ENCODE peak calls at places on chromosomes 6 and 20, in ten cellular contexts. One of them, this sample, is unnamed. For H3K36me3 and H3K4me1, the result is how much of the 10 kb centered on the place peaks cover.

GRCh38 chr6:17167327-17167979 is 65.6 kb downstream of the STMND1 start:
- DNase-seq in upper lobe of left lung: no peak
- DNase-seq in left ventricle myocardium inferior: peak
- DNase-seq in ovary: no peak
- DNase-seq in CD8-positive, alpha-beta T cell: no peak
- DNase-seq in trophoblast cell: peak
- DNase-seq in endodermal cell: peak
- DNase-seq in HCT116: peak
- DNase-seq in spleen: no peak
- DNase-seq in heart left ventricle: peak
- DNase-seq in this sample: no peak

GRCh38 chr6:36336779-36337194 is at the start of gene BNIP5:
- DNase-seq in heart left ventricle: no peak
- DNase-seq in ovary: no peak
- DNase-seq in left ventricle myocardium inferior: no peak
- DNase-seq in endodermal cell: peak
- DNase-seq in spleen: no peak
- DNase-seq in upper lobe of left lung: no peak
- DNase-seq in trophoblast cell: no peak
- DNase-seq in CD8-positive, alpha-beta T cell: no peak
- DNase-seq in HCT116: no peak
- DNase-seq in this sample: no peak

GRCh38 chr6:8108031-8108660 is 5.8 kb upstream of the EEF1E1 start:
- DNase-seq in CD8-positive, alpha-beta T cell: no peak
- DNase-seq in upper lobe of left lung: no peak
- DNase-seq in HCT116: peak
- DNase-seq in heart left ventricle: no peak
- DNase-seq in ovary: no peak
- DNase-seq in trophoblast cell: no peak
- DNase-seq in spleen: no peak
- DNase-seq in endodermal cell: no peak
- DNase-seq in left ventricle myocardium inferior: no peak
- DNase-seq in this sample: no peak

GRCh38 chr6:160239929-160240690 is 18.5 kb downstream of the SLC22A2 start:
- DNase-seq in heart left ventricle: no peak
- DNase-seq in upper lobe of left lung: no peak
- DNase-seq in ovary: no peak
- DNase-seq in HCT116: no peak
- DNase-seq in CD8-positive, alpha-beta T cell: no peak
- DNase-seq in spleen: no peak
- DNase-seq in left ventricle myocardium inferior: no peak
- DNase-seq in endodermal cell: no peak
- DNase-seq in trophoblast cell: peak
- DNase-seq in this sample: no peak

GRCh38 chr6:141164042-141164748 is 968.5 kb upstream of the GJE1 start:
- DNase-seq in spleen: no peak
- DNase-seq in HCT116: no peak
- DNase-seq in CD8-positive, alpha-beta T cell: no peak
- DNase-seq in heart left ventricle: peak
- DNase-seq in upper lobe of left lung: no peak
- DNase-seq in endodermal cell: no peak
- DNase-seq in ovary: no peak
- DNase-seq in left ventricle myocardium inferior: no peak
- DNase-seq in trophoblast cell: peak
- DNase-seq in this sample: no peak

GRCh38 chr6:55643868-55644267 is 64.9 kb upstream of the HMGCLL1 start:
- DNase-seq in CD8-positive, alpha-beta T cell: no peak
- DNase-seq in upper lobe of left lung: no peak
- DNase-seq in endodermal cell: no peak
- DNase-seq in ovary: no peak
- DNase-seq in left ventricle myocardium inferior: no peak
- DNase-seq in HCT116: no peak
- DNase-seq in spleen: no peak
- DNase-seq in heart left ventricle: no peak
- DNase-seq in trophoblast cell: no peak
- DNase-seq in this sample: no peak

GRCh38 chr6:100096356-100096755 is 102.3 kb upstream of the MCHR2 start:
- DNase-seq in heart left ventricle: no peak
- DNase-seq in endodermal cell: no peak
- DNase-seq in CD8-positive, alpha-beta T cell: no peak
- DNase-seq in upper lobe of left lung: no peak
- DNase-seq in left ventricle myocardium inferior: no peak
- DNase-seq in spleen: no peak
- DNase-seq in trophoblast cell: peak
- DNase-seq in ovary: no peak
- DNase-seq in HCT116: no peak
- DNase-seq in this sample: no peak

GRCh38 chr6:53361549-53362031 is 12.8 kb upstream of the ELOVL5 start:
- DNase-seq in trophoblast cell: peak
- DNase-seq in endodermal cell: no peak
- DNase-seq in heart left ventricle: no peak
- DNase-seq in ovary: no peak
- DNase-seq in upper lobe of left lung: no peak
- DNase-seq in left ventricle myocardium inferior: no peak
- DNase-seq in HCT116: no peak
- DNase-seq in CD8-positive, alpha-beta T cell: peak
- DNase-seq in spleen: no peak
- DNase-seq in this sample: peak

GRCh38 chr6:166922937-166923336 is 33.4 kb downstream of the RNASET2 start:
- DNase-seq in trophoblast cell: no peak
- DNase-seq in HCT116: no peak
- DNase-seq in endodermal cell: no peak
- DNase-seq in upper lobe of left lung: no peak
- DNase-seq in left ventricle myocardium inferior: no peak
- DNase-seq in spleen: peak
- DNase-seq in ovary: no peak
- DNase-seq in CD8-positive, alpha-beta T cell: no peak
- DNase-seq in heart left ventricle: no peak
- DNase-seq in this sample: no peak

GRCh38 chr6:155247618-155248017 is 16.2 kb upstream of the CLDN20 start:
- DNase-seq in HCT116: no peak
- DNase-seq in heart left ventricle: no peak
- DNase-seq in CD8-positive, alpha-beta T cell: no peak
- DNase-seq in ovary: no peak
- DNase-seq in trophoblast cell: no peak
- DNase-seq in spleen: no peak
- DNase-seq in left ventricle myocardium inferior: no peak
- DNase-seq in upper lobe of left lung: no peak
- DNase-seq in endodermal cell: peak
- DNase-seq in this sample: no peak

GRCh38 chr6:75568965-75569364 is 32.7 kb upstream of the SENP6 start:
- DNase-seq in spleen: no peak
- DNase-seq in CD8-positive, alpha-beta T cell: no peak
- DNase-seq in upper lobe of left lung: no peak
- DNase-seq in HCT116: no peak
- DNase-seq in endodermal cell: no peak
- DNase-seq in ovary: no peak
- DNase-seq in trophoblast cell: no peak
- DNase-seq in heart left ventricle: no peak
- DNase-seq in left ventricle myocardium inferior: no peak
- DNase-seq in this sample: no peak

GRCh38 chr6:100455230-100456124 is 9.2 kb downstream of the SIM1 start:
- DNase-seq in endodermal cell: peak
- DNase-seq in CD8-positive, alpha-beta T cell: no peak
- DNase-seq in spleen: no peak
- DNase-seq in ovary: no peak
- DNase-seq in left ventricle myocardium inferior: no peak
- DNase-seq in HCT116: no peak
- DNase-seq in trophoblast cell: no peak
- DNase-seq in heart left ventricle: no peak
- DNase-seq in upper lobe of left lung: peak
- DNase-seq in this sample: no peak

DNA sequence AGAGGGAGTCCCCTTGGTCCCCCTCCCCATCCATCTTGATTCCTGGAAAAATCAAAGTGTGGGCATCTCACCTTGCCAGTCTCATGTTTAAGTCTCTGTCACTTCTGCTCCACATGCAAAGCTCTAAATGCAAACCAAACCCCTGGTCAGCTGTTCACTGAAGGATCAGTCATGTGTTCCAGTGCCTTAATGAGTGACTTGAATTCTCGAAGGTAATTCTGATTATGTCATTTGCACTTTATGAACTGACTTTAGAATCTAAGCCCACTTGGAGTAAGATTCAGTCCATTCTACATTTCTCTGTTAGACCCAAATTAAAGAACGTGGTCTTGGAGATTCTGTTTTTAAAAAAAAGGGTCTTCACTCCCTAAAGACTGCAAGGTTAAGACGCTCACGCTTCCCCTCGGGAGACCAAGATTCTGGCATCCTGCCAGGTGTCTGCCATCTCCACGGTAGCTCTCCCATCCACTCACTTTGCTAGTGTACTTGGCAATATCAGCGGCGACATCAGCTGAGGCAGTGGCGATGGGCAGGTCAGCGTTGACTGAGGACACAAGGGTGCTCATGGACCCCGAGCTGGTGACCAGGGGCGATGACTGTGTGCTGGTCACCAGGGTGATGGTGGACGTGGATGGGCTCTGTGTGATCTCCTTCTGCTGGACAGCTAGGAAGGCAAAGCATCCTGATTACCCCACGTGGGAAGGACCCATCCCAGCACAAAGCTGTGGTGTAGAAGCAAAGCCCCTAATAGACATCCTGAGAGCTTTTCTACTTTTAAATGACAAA is 120.5 kb downstream of the ZMYND8 start:
- DNase-seq in HCT116: no peak
- DNase-seq in ovary: no peak
- DNase-seq in heart left ventricle: no peak
- DNase-seq in trophoblast cell: no peak
- DNase-seq in CD8-positive, alpha-beta T cell: no peak
- DNase-seq in upper lobe of left lung: no peak
- DNase-seq in spleen: no peak
- DNase-seq in endodermal cell: no peak
- DNase-seq in left ventricle myocardium inferior: no peak
- DNase-seq in this sample: no peak
- H3K36me3 ChIP-seq in HCT116: under half
- H3K36me3 ChIP-seq in ovary: under half
- H3K36me3 ChIP-seq in heart left ventricle: half or more
- H3K36me3 ChIP-seq in trophoblast cell: under half
- H3K36me3 ChIP-seq in CD8-positive, alpha-beta T cell: under half
- H3K36me3 ChIP-seq in upper lobe of left lung: under half
- H3K36me3 ChIP-seq in spleen: half or more
- H3K36me3 ChIP-seq in endodermal cell: half or more
- H3K36me3 ChIP-seq in left ventricle myocardium inferior: half or more
- H3K36me3 ChIP-seq in this sample: half or more

GRCh38 chr6:136791296-136792065 is 796 bp downstream of the MAP3K5 start:
- DNase-seq in endodermal cell: peak
- DNase-seq in HCT116: no peak
- DNase-seq in heart left ventricle: peak
- DNase-seq in trophoblast cell: peak
- DNase-seq in left ventricle myocardium inferior: peak
- DNase-seq in upper lobe of left lung: peak
- DNase-seq in ovary: peak
- DNase-seq in CD8-positive, alpha-beta T cell: peak
- DNase-seq in spleen: peak
- DNase-seq in this sample: peak

GRCh38 chr6:136793348-136793747 is 1.1 kb upstream of the MAP3K5 start:
- DNase-seq in endodermal cell: no peak
- DNase-seq in left ventricle myocardium inferior: no peak
- DNase-seq in HCT116: no peak
- DNase-seq in ovary: no peak
- DNase-seq in heart left ventricle: no peak
- DNase-seq in CD8-positive, alpha-beta T cell: no peak
- DNase-seq in upper lobe of left lung: no peak
- DNase-seq in trophoblast cell: peak
- DNase-seq in spleen: no peak
- DNase-seq in this sample: peak

GRCh38 chr6:136790411-136791295 is 1.6 kb downstream of the MAP3K5 start:
- DNase-seq in spleen: no peak
- DNase-seq in endodermal cell: no peak
- DNase-seq in ovary: no peak
- DNase-seq in heart left ventricle: no peak
- DNase-seq in upper lobe of left lung: no peak
- DNase-seq in CD8-positive, alpha-beta T cell: no peak
- DNase-seq in left ventricle myocardium inferior: no peak
- DNase-seq in trophoblast cell: no peak
- DNase-seq in HCT116: no peak
- DNase-seq in this sample: no peak

GRCh38 chr6:136792945-136793289 is 640 bp upstream of the MAP3K5 start:
- DNase-seq in heart left ventricle: peak
- DNase-seq in ovary: peak
- DNase-seq in left ventricle myocardium inferior: peak
- DNase-seq in CD8-positive, alpha-beta T cell: peak
- DNase-seq in trophoblast cell: peak
- DNase-seq in HCT116: peak
- DNase-seq in upper lobe of left lung: peak
- DNase-seq in spleen: peak
- DNase-seq in endodermal cell: peak
- DNase-seq in this sample: peak

GRCh38 chr6:136792066-136792944 is at the start of gene MAP3K5:
- DNase-seq in ovary: peak
- DNase-seq in upper lobe of left lung: peak
- DNase-seq in spleen: peak
- DNase-seq in CD8-positive, alpha-beta T cell: peak
- DNase-seq in trophoblast cell: peak
- DNase-seq in heart left ventricle: peak
- DNase-seq in endodermal cell: peak
- DNase-seq in HCT116: peak
- DNase-seq in left ventricle myocardium inferior: peak
- DNase-seq in this sample: peak
- H3K4me1 ChIP-seq in ovary: under half
- H3K4me1 ChIP-seq in upper lobe of left lung: under half
- H3K4me1 ChIP-seq in spleen: half or more
- H3K4me1 ChIP-seq in CD8-positive, alpha-beta T cell: under half
- H3K4me1 ChIP-seq in trophoblast cell: under half
- H3K4me1 ChIP-seq in heart left ventricle: under half
- H3K4me1 ChIP-seq in endodermal cell: under half
- H3K4me1 ChIP-seq in HCT116: under half
- H3K4me1 ChIP-seq in left ventricle myocardium inferior: under half
- H3K4me1 ChIP-seq in this sample: under half

DNA sequence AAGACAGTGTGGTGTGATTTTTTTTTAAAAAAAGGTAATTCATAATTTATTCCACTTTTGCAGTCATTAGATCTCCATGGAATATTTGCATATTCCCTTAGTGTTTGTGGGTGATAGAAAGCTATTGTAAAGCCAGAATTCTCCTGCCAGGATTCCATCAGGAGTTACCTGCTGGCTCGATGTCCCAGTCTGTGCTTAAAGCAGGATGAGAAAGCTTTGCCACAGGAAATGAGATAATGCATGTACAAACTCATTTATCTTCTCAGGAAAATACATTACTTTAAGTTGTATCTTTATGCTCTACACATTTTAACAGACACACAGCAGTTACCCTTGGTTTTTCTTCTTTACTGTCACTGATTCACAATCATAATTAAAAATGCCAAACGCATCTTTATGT is 553.0 kb downstream of the CD109 start:
- DNase-seq in spleen: no peak
- DNase-seq in trophoblast cell: no peak
- DNase-seq in heart left ventricle: no peak
- DNase-seq in left ventricle myocardium inferior: no peak
- DNase-seq in ovary: no peak
- DNase-seq in CD8-positive, alpha-beta T cell: no peak
- DNase-seq in HCT116: no peak
- DNase-seq in upper lobe of left lung: no peak
- DNase-seq in endodermal cell: no peak
- DNase-seq in this sample: no peak
- H3K4me3 ChIP-seq in spleen: no peak
- H3K4me3 ChIP-seq in trophoblast cell: no peak
- H3K4me3 ChIP-seq in heart left ventricle: no peak
- H3K4me3 ChIP-seq in left ventricle myocardium inferior: no peak
- H3K4me3 ChIP-seq in ovary: no peak
- H3K4me3 ChIP-seq in CD8-positive, alpha-beta T cell: no peak
- H3K4me3 ChIP-seq in HCT116: no peak
- H3K4me3 ChIP-seq in upper lobe of left lung: no peak
- H3K4me3 ChIP-seq in endodermal cell: no peak
- H3K4me3 ChIP-seq in this sample: no peak

GRCh38 chr20:32201977-32202363 is 5.6 kb downstream of the PLAGL2 start:
- DNase-seq in endodermal cell: no peak
- DNase-seq in left ventricle myocardium inferior: no peak
- DNase-seq in heart left ventricle: no peak
- DNase-seq in CD8-positive, alpha-beta T cell: no peak
- DNase-seq in upper lobe of left lung: no peak
- DNase-seq in HCT116: no peak
- DNase-seq in trophoblast cell: no peak
- DNase-seq in spleen: no peak
- DNase-seq in ovary: peak
- DNase-seq in this sample: no peak
- H3K36me3 ChIP-seq in endodermal cell: half or more
- H3K36me3 ChIP-seq in left ventricle myocardium inferior: half or more
- H3K36me3 ChIP-seq in heart left ventricle: half or more
- H3K36me3 ChIP-seq in CD8-positive, alpha-beta T cell: under half
- H3K36me3 ChIP-seq in upper lobe of left lung: under half
- H3K36me3 ChIP-seq in HCT116: under half
- H3K36me3 ChIP-seq in trophoblast cell: under half
- H3K36me3 ChIP-seq in spleen: under half
- H3K36me3 ChIP-seq in ovary: under half
- H3K36me3 ChIP-seq in this sample: under half